ENCODE peak calls at places on chromosomes 5 and 9, in five cellular contexts. F is T-helper 17 cell; G is NCI-H1092 treated with DMSO at 0.1 percent for 48 hours; M is activated effector memory CD4-positive, alpha-beta T cell treated with Interleukin-2 at 50 U/mL for 16 hours; O is NCI-H69. V is an unnamed sample.

GRCh38 chr5:100595152-100595811 is 60.1 kb downstream of the FAM174A start:
- DNase-seq in F (no peak), O (no peak), M (no peak), G (no peak), V (peak; percentile 84)

GRCh38 chr9:69637801-69638200 is 34.4 kb downstream of the APBA1 start:
- DNase-seq in M (no peak), G (no peak), O (peak; percentile 34), F (no peak), V (peak; percentile 53)

GRCh38 chr5:164422400-164422799 is 917.0 kb downstream of the MAT2B start:
- DNase-seq in F (no peak), O (peak; percentile 9), M (no peak), G (no peak), V (peak; percentile 1)

GRCh38 chr5:14588758-14589543 is 7.4 kb downstream of the OTULINL start:
- DNase-seq in O (peak; percentile 87), G (peak; percentile 22), M (no peak), F (no peak), V (no peak)

GRCh38 chr9:87579761-87580626 is 82.3 kb downstream of the DAPK1 start:
- DNase-seq in F (no peak), O (no peak), G (no peak), M (no peak), V (no peak)

GRCh38 chr9:5191983-5192382 is 6.5 kb upstream of the INSL6 start:
- DNase-seq in F (no peak), O (no peak), G (no peak), M (no peak), V (no peak)

GRCh38 chr9:109010676-109011655 is 2.3 kb downstream of the CTNNAL1 start:
- DNase-seq in M (peak; percentile 13), G (no peak), O (peak; percentile 38), F (no peak), V (peak; percentile 88)

GRCh38 chr5:37714756-37715155 is 125.1 kb downstream of the GDNF start:
- DNase-seq in F (no peak), M (no peak), O (no peak), G (no peak), V (peak; percentile 66)

GRCh38 chr5:75054110-75054930 is 2.0 kb upstream of the GCNT4 start:
- DNase-seq in M (no peak), F (no peak), G (no peak), O (peak; percentile 50), V (no peak)

GRCh38 chr9:76996700-76997099 is 22.8 kb upstream of the FOXB2 start:
- DNase-seq in G (peak; percentile 26), M (no peak), F (no peak), O (peak; percentile 42), V (no peak)